ENCODE peak calls at places on chromosomes 2 and 18, in seven cellular contexts. E is transverse colon, L is body of pancreas, O is HepG2, W is K562, U is IMR-90, A is HCT116. J is an unnamed sample.

GRCh38 chr2:156538083-156538504 is 101.9 kb downstream of the GPD2 start:
- DNase-seq in O (no peak), L (no peak), U (peak), E (no peak), W (no peak), A (no peak), J (no peak)

GRCh38 chr18:64987096-64987495 is 763.7 kb upstream of the CDH7 start:
- DNase-seq in L (no peak), O (no peak), A (no peak), U (no peak), E (no peak), W (no peak), J (no peak)

GRCh38 chr18:58682429-58683069 is 11.3 kb downstream of the MALT1 start:
- DNase-seq in U (peak), W (no peak), E (peak), O (peak), A (peak), L (peak), J (peak)

GRCh38 chr18:10142496-10143160 is 228.8 kb downstream of the VAPA start:
- DNase-seq in U (peak), W (no peak), O (no peak), E (no peak), A (no peak), L (no peak), J (no peak)

GRCh38 chr18:57980573-57981348 is 63.3 kb upstream of the NEDD4L start:
- DNase-seq in E (no peak), W (no peak), U (no peak), A (no peak), L (no peak), O (no peak), J (no peak)

GRCh38 chr2:165163771-165164170 is 40.1 kb downstream of the SCN3A start:
- DNase-seq in L (no peak), E (no peak), W (no peak), U (peak), O (no peak), A (no peak), J (no peak)

GRCh38 chr18:23243178-23243577 is 107.9 kb downstream of the CABLES1 start:
- DNase-seq in E (no peak), L (no peak), O (no peak), W (no peak), A (no peak), U (no peak), J (no peak)

GRCh38 chr2:152458441-152458940 is 123.5 kb downstream of the FMNL2 start:
- DNase-seq in E (no peak), W (no peak), U (no peak), A (no peak), L (no peak), O (no peak), J (no peak)

GRCh38 chr2:86337235-86338099 is at the start of gene REEP1:
- DNase-seq in U (no peak), W (no peak), A (no peak), L (peak), O (no peak), E (no peak), J (no peak)

GRCh38 chr2:234548720-234549420 is 52.0 kb upstream of the ARL4C start:
- DNase-seq in A (no peak), L (no peak), U (peak), W (no peak), O (no peak), E (no peak), J (no peak)

GRCh38 chr2:168008796-168009195 is 238.6 kb downstream of the STK39 start:
- DNase-seq in O (no peak), E (peak), L (no peak), W (no peak), A (no peak), U (no peak), J (peak)

GRCh38 chr2:32847734-32848133 is 99.0 kb upstream of the LTBP1 start:
- DNase-seq in E (no peak), W (no peak), O (no peak), U (no peak), L (no peak), A (no peak), J (no peak)
- H3K27ac ChIP-seq in E (no peak), W (no peak), O (no peak), U (no peak), L (no peak), A (no peak), J (no peak)

GRCh38 chr2:96865654-96866053 is 4.2 kb downstream of the SEMA4C start:
- DNase-seq in L (no peak), W (no peak), A (no peak), E (no peak), O (no peak), U (no peak), J (no peak)
- TF ChIP-seq POLR2A in L (no peak), W (no peak), A (no peak), E (no peak), O (no peak), U (no peak), J (no peak)

GRCh38 chr18:36314098-36314497 is 16.6 kb downstream of the FHOD3 start:
- DNase-seq in L (no peak), A (no peak), W (no peak), E (no peak), O (no peak), U (peak), J (no peak)
- H3K27ac ChIP-seq in L (no peak), A (no peak), W (no peak), E (no peak), O (no peak), U (no peak), J (no peak)

GRCh38 chr2:171434671-171434980 is 600 bp downstream of the DCAF17 start:
- DNase-seq in E (peak), L (no peak), O (peak), W (peak), A (no peak), U (no peak), J (no peak)
- TF ChIP-seq POLR2A in E (no peak), L (no peak), O (no peak), W (no peak), A (no peak), U (no peak), J (no peak)

GRCh38 chr2:230939066-230939591 is 14.1 kb upstream of the GPR55 start:
- DNase-seq in U (no peak), A (no peak), L (no peak), O (no peak), E (no peak), W (no peak), J (no peak)
- H3K27ac ChIP-seq in U (no peak), A (no peak), L (no peak), O (no peak), E (no peak), W (no peak), J (no peak)

GRCh38 chr18:13338318-13338717 is 119.8 kb downstream of the LDLRAD4 start:
- DNase-seq in E (no peak), W (no peak), A (no peak), U (no peak), O (peak), L (no peak), J (no peak)
- TF ChIP-seq POLR2A in E (no peak), W (no peak), A (no peak), U (no peak), O (no peak), L (no peak), J (no peak)

J was measured in Peyer's patch.